ENCODE peak calls at places on chromosomes 16 and 17, in ten cellular contexts. X, E, U, N, D, A, M, O, C and J are unnamed samples.

GRCh38 chr16:70331588-70332358 is 14.9 kb upstream of the DDX19A start:
- DNase-seq in U (no peak), X (no peak), A (peak), C (no peak), M (peak), E (no peak), N (no peak), D (no peak), O (peak), J (no peak)

GRCh38 chr17:77948690-77949114 is 9.8 kb upstream of the TNRC6C start:
- DNase-seq in C (no peak), A (peak), U (no peak), O (peak), E (no peak), D (no peak), N (peak), X (no peak), M (peak), J (no peak)

GRCh38 chr16:64339052-64339770 is 782.7 kb downstream of the CDH11 start:
- DNase-seq in X (no peak), U (no peak), E (no peak), D (no peak), C (no peak), M (no peak), O (no peak), A (no peak), N (peak), J (no peak)

GRCh38 chr16:14629612-14629918 is 495 bp downstream of the PARN start:
- DNase-seq in A (peak), D (no peak), N (peak), X (no peak), O (peak), C (peak), M (peak), U (peak), E (no peak), J (no peak)

GRCh38 chr17:43601280-43602050 is 55.3 kb upstream of the ETV4 start:
- DNase-seq in M (peak), D (no peak), C (no peak), U (no peak), O (no peak), E (peak), N (peak), A (peak), X (no peak), J (peak)

GRCh38 chr16:10121496-10121895 is 60.7 kb downstream of the GRIN2A start:
- DNase-seq in D (no peak), C (no peak), M (no peak), N (peak), A (no peak), O (peak), X (no peak), U (no peak), E (no peak), J (no peak)

GRCh38 chr16:83705856-83706255 is 101.9 kb upstream of the HSBP1 start:
- DNase-seq in E (no peak), O (peak), N (no peak), U (no peak), M (no peak), C (no peak), X (no peak), A (no peak), D (peak), J (no peak)

GRCh38 chr17:47199627-47200324 is 9.4 kb upstream of the MYL4 start:
- DNase-seq in N (no peak), O (no peak), M (no peak), X (no peak), U (no peak), A (no peak), C (no peak), D (no peak), E (no peak), J (no peak)

GRCh38 chr16:86961133-86961720 is 356.0 kb downstream of the C16orf95 start:
- DNase-seq in M (no peak), D (no peak), X (no peak), U (no peak), A (no peak), O (no peak), E (no peak), C (no peak), N (no peak), J (no peak)

GRCh38 chr17:72390675-72391501 is 270.1 kb downstream of the SOX9 start:
- DNase-seq in D (peak), X (no peak), C (no peak), A (no peak), M (no peak), U (no peak), E (no peak), N (peak), O (peak), J (no peak)

GRCh38 chr16:57799619-57800212 is 2.6 kb downstream of the KIFC3 start:
- DNase-seq in U (no peak), O (no peak), C (no peak), N (no peak), M (peak), X (no peak), D (no peak), A (peak), E (no peak), J (peak)

GRCh38 chr17:44323359-44324091 is 1.1 kb downstream of the SLC25A39 start:
- DNase-seq in C (no peak), O (no peak), A (no peak), N (no peak), X (no peak), D (no peak), E (no peak), M (no peak), U (no peak), J (no peak)

GRCh38 chr17:37725601-37726146 is 19.2 kb downstream of the HNF1B start:
- DNase-seq in D (no peak), U (no peak), O (no peak), M (no peak), C (no peak), A (no peak), X (no peak), E (no peak), N (no peak), J (no peak)

GRCh38 chr17:56974055-56974454 is 3.9 kb upstream of the SCPEP1 start:
- DNase-seq in D (no peak), O (no peak), E (no peak), C (no peak), A (no peak), M (no peak), N (no peak), U (no peak), X (no peak), J (no peak)

GRCh38 chr17:45322168-45322567 is 5.3 kb upstream of the MAP3K14 start:
- DNase-seq in M (no peak), O (no peak), A (no peak), E (no peak), X (no peak), D (no peak), U (no peak), N (no peak), C (no peak), J (no peak)

GRCh38 chr16:50369133-50369804 is 481 bp upstream of the BRD7 start:
- DNase-seq in O (no peak), U (no peak), D (no peak), N (no peak), X (no peak), M (no peak), C (no peak), A (no peak), E (no peak), J (peak)

GRCh38 chr17:73156887-73157870 is 7.6 kb upstream of the SSTR2 start:
- DNase-seq in U (peak), N (no peak), E (no peak), M (no peak), D (no peak), X (no peak), O (no peak), A (peak), C (no peak), J (peak)